ENCODE peak calls at places on chromosomes 6 and 20, in four cellular contexts. U is IMR-90, K is neuronal stem cell, W is H9. D is an unnamed sample.

GRCh38 chr20:47196091-47197081 is 160.1 kb downstream of the ZMYND8 start:
- DNase-seq in U (peak), K (peak), W (peak), D (peak)

GRCh38 chr20:51678041-51678697 is 90.0 kb downstream of the ATP9A start:
- DNase-seq in U (no peak), K (peak), W (no peak), D (no peak)

GRCh38 chr6:35568967-35569606 is 56.4 kb upstream of the TULP1 start:
- DNase-seq in U (no peak), K (no peak), W (peak), D (no peak)

GRCh38 chr6:121393711-121394110 is 41.7 kb upstream of the GJA1 start:
- DNase-seq in U (no peak), K (no peak), W (no peak), D (no peak)

GRCh38 chr6:131117866-131118265 is 17.4 kb upstream of the AKAP7 start:
- DNase-seq in U (no peak), K (no peak), W (no peak), D (no peak)

GRCh38 chr6:145643760-145644159 is 91.6 kb downstream of the EPM2A start:
- DNase-seq in U (peak), K (no peak), W (no peak), D (no peak)

GRCh38 chr6:36445651-36446050 is 2.9 kb downstream of the KCTD20 start:
- DNase-seq in U (no peak), K (no peak), W (no peak), D (no peak)

GRCh38 chr20:59151391-59151790 is 12.2 kb upstream of the ZNF831 start:
- DNase-seq in U (no peak), K (no peak), W (no peak), D (no peak)

GRCh38 chr20:35145141-35145564 is 2.0 kb downstream of the EDEM2 start:
- DNase-seq in U (peak), K (no peak), W (no peak), D (peak)

GRCh38 chr6:17354700-17355403 is 38.5 kb upstream of the CAP2 start:
- DNase-seq in U (peak), K (no peak), W (no peak), D (peak)

GRCh38 chr6:141483561-141484061 is 649.1 kb upstream of the GJE1 start:
- DNase-seq in U (peak), K (no peak), W (no peak), D (no peak)

GRCh38 chr20:38515631-38516030 is 43.0 kb downstream of the RALGAPB start:
- DNase-seq in U (no peak), K (no peak), W (no peak), D (no peak)

GRCh38 chr20:58709703-58710039 is 17.1 kb downstream of the NPEPL1 start:
- DNase-seq in U (no peak), K (no peak), W (no peak), D (no peak)

GRCh38 chr6:6927437-6928361 is 180.1 kb upstream of the RREB1 start:
- DNase-seq in U (no peak), K (peak), W (peak), D (no peak)

GRCh38 chr20:9609892-9610502 is 95.6 kb downstream of the LAMP5 start:
- DNase-seq in U (peak), K (peak), W (peak), D (peak)

GRCh38 chr6:87277123-87277522 is 45.3 kb upstream of the SMIM8 start:
- DNase-seq in U (peak), K (no peak), W (no peak), D (peak)

GRCh38 chr20:10637563-10637962 is 36.2 kb downstream of the JAG1 start:
- DNase-seq in U (no peak), K (peak), W (peak), D (no peak)

GRCh38 chr6:146985111-146985510 is 219.1 kb upstream of the STXBP5 start:
- DNase-seq in U (no peak), K (no peak), W (no peak), D (no peak)

GRCh38 chr6:20319520-20320357 is 81.9 kb upstream of the E2F3 start:
- DNase-seq in U (no peak), K (no peak), W (no peak), D (peak)

GRCh38 chr6:75317503-75318206 is 33.1 kb upstream of the TMEM30A start:
- DNase-seq in U (peak), K (no peak), W (no peak), D (peak)

GRCh38 chr20:504632-505075 is 38.9 kb downstream of the CSNK2A1 start:
- DNase-seq in U (no peak), K (no peak), W (no peak), D (no peak)

GRCh38 chr6:144406796-144407195 is 121.7 kb downstream of the UTRN start:
- DNase-seq in U (no peak), K (no peak), W (no peak), D (no peak)

GRCh38 chr20:34209111-34209510 is 32.1 kb upstream of the ASIP start:
- DNase-seq in U (no peak), K (no peak), W (no peak), D (no peak)

GRCh38 chr6:33578164-33578563 is 1.9 kb downstream of the BAK1 start:
- DNase-seq in U (no peak), K (no peak), W (no peak), D (no peak)

GRCh38 chr20:38550274-38550673 is 30.7 kb upstream of the ADIG start:
- DNase-seq in U (no peak), K (no peak), W (no peak), D (no peak)

GRCh38 chr6:133947302-133947900 is 5.6 kb upstream of the TBPL1 start:
- DNase-seq in U (no peak), K (no peak), W (no peak), D (no peak)

GRCh38 chr6:108844632-108845031 is 3.6 kb upstream of the ARMC2 start:
- DNase-seq in U (no peak), K (no peak), W (no peak), D (no peak)

GRCh38 chr6:121760191-121760590 is 324.7 kb downstream of the GJA1 start:
- DNase-seq in U (no peak), K (no peak), W (no peak), D (no peak)

GRCh38 chr6:56932891-56933473 is 21.9 kb upstream of the BEND6 start:
- DNase-seq in U (no peak), K (no peak), W (no peak), D (no peak)

GRCh38 chr6:138450445-138450844 is 46.4 kb downstream of the HEBP2 start:
- DNase-seq in U (no peak), K (no peak), W (no peak), D (no peak)

GRCh38 chr6:123588546-123588895 is 48.2 kb downstream of the TRDN start:
- DNase-seq in U (no peak), K (no peak), W (no peak), D (peak)

GRCh38 chr6:12001004-12001705 is 11.0 kb upstream of the HIVEP1 start:
- DNase-seq in U (no peak), K (no peak), W (no peak), D (no peak)

GRCh38 chr6:33279257-33279695 is 2.4 kb downstream of the B3GALT4 start:
- DNase-seq in U (no peak), K (no peak), W (no peak), D (no peak)

GRCh38 chr20:5569021-5569420 is 181.2 kb upstream of the SHLD1 start:
- DNase-seq in U (peak), K (no peak), W (no peak), D (peak)

GRCh38 chr6:28922841-28923317 is 906 bp downstream of the TRIM27 start:
- DNase-seq in U (peak), K (no peak), W (no peak), D (peak)
- H3K23ac ChIP-seq in U (peak), K (peak), W (no peak), D (no peak)

DNA sequence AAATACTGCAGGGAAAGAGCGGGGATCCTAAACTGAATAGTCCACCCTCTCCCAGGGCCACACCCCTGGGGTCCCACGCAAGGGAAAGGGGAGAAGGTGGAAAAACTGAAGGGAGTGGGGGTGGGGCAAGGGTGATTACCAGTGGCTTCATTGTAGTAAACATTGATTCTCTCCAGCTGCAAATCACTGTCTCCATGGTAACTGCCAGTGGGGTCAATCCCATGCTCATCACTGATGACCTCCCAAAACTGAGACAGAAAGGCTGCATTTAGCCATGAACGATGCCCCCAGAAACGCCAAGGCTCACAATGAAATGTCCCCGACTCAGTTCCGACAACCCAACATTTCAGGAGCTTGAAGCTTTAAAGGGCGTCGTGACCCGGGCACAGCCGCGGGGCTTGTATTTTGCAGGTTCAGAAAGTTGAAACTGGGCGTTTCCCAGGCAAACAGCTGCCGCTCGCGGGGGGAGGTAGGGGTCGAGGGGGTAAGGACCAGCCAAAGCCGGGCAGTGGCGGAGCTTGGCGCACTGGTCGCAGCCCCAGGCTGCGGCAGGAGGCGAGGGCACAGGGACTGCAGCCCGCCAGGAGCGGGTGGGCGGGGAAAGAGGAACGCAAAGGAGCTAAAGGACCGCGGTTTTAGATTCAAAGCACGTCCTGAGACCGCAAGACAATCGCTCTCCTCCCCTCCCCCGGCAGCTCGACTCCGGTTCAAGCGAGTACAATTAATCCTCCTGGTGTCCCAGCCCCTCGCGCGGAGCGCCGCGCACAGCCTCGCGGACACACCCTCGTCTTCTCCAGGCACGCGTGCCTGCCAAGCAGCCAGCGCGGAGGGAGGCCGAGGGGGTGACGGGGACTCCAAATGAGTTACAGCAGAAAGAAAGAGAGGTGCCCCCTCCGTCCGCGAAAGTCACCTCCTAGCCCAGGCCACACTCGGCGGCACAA is 761 bp downstream of the TUBB2B start:
- DNase-seq in U (no peak), K (peak), W (no peak), D (no peak)
- H3K23ac ChIP-seq in U (no peak), K (peak), W (no peak), D (no peak)

GRCh38 chr20:8390500-8390899 is 258.4 kb downstream of the PLCB1 start:
- DNase-seq in U (no peak), K (no peak), W (no peak), D (no peak)
- H3K23ac ChIP-seq in U (no peak), K (no peak), W (no peak), D (no peak)

DNA sequence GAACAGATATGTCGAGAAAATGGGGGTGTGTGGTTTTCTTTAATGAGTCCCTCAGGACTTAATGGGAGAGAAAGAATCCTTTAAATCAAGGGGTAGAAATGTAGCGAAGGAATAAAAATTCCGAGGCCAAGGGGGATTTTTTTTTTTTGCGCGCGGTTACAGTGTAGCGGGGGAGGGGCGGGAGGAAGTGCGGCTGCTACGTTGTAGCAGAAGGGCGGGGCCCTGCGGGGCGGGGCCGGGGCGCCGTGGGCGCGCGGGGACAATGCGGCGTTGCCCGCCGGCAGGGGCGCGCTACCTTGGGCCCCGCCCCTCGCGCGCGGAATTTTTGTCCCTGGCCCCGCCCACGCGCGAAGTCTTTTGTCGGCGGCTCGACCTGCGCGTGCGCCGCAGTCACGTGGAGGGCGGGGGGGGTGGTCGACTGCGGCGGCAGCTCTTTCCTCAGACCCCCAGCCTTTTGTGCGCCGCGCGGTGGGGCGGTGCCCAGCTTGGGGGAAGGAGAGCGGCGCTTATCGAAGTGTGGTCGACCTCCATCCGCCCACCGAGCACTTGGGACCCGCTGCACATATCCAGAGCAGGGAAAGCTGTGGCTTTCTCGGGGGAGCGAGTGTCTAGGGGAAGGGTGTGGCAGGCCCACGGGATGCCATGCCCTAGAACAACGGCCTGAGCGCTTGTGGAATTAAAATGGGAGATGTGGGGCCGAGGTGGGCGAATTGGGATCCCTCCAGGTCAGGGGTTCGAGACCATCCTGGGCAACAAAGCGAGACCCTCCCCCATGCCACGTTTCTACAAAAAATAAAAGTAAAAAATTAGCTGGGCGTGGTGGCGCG is 1.3 kb downstream of the TUBB start:
- DNase-seq in U (peak), K (peak), W (peak), D (peak)
- H3K23ac ChIP-seq in U (peak), K (peak), W (no peak), D (no peak)

GRCh38 chr6:158819213-158819976 is at the start of gene EZR:
- DNase-seq in U (peak), K (peak), W (peak), D (peak)

GRCh38 chr6:158817298-158818007 is 1.7 kb downstream of the EZR start:
- DNase-seq in U (peak), K (no peak), W (no peak), D (peak)

GRCh38 chr6:158816329-158816728 is 2.8 kb downstream of the EZR start:
- DNase-seq in U (no peak), K (no peak), W (no peak), D (no peak)

GRCh38 chr6:158818580-158819212 is 472 bp downstream of the EZR start:
- DNase-seq in U (peak), K (peak), W (peak), D (peak)

GRCh38 chr6:158818008-158818579 is 1.1 kb downstream of the EZR start:
- DNase-seq in U (peak), K (peak), W (peak), D (peak)
- H3K23ac ChIP-seq in U (peak), K (peak), W (no peak), D (no peak)

DNA sequence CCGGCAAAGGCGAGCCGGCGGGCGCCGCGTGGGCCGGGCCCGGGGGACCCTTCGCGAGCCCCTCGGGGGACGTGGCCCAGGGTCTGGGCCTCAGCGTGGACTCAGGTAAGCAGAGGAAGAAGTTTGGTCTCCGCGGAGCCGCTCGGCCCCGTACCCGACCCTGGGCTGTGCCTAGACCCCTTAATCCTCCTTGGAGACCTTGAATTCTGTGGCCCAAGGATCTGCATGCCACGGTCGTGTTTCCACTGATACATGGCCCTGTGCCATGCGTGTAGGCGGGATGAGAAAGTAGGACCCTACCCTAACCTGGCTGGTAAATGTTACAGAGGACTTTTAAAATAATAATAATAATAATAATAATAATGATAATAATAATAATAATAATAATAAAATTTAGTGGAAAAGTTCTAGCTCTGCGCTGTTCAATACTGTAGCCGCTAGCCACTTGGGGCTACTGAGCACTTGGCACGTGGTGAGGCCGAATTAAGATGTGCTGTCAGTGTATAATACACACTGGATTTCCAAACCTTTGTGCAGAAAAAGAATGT is 5.7 kb downstream of the VGLL2 start:
- DNase-seq in U (no peak), K (no peak), W (no peak), D (no peak)
- H3K23ac ChIP-seq in U (no peak), K (no peak), W (no peak), D (no peak)

GRCh38 chr6:32200711-32201475 is 8.4 kb upstream of the GPSM3 start:
- DNase-seq in U (no peak), K (no peak), W (no peak), D (no peak)
- H3K23ac ChIP-seq in U (no peak), K (peak), W (no peak), D (no peak)

GRCh38 chr6:157981395-157982296 is at the start of gene SYNJ2:
- DNase-seq in U (peak), K (peak), W (peak), D (peak)
- H3K23ac ChIP-seq in U (peak), K (peak), W (no peak), D (no peak)

GRCh38 chr20:22578221-22579118 is 5.9 kb downstream of the FOXA2 start:
- DNase-seq in U (no peak), K (no peak), W (no peak), D (no peak)
- H3K23ac ChIP-seq in U (no peak), K (peak), W (no peak), D (no peak)